ENCODE peak calls at places on chromosomes 7 and 10, in six cellular contexts. I is activated CD8-positive, alpha-beta memory T cell treated with anti-CD3 and anti-CD28 coated beads for 24 hours; T is IMR-90; V is colonic mucosa; M is fibroblast of pulmonary artery; A is LHCN-M2. S is an unnamed sample.

GRCh38 chr10:2883238-2883637 is 184.1 kb upstream of the PFKP start:
- DNase-seq in V (no peak), M (no peak), A (no peak), T (no peak), I (no peak), S (no peak)

GRCh38 chr10:15794569-15794968 is 65.7 kb downstream of the MINDY3 start:
- DNase-seq in M (no peak), A (no peak), I (no peak), T (no peak), V (no peak), S (no peak)

GRCh38 chr7:22124906-22125305 is 179.2 kb upstream of the CDCA7L start:
- DNase-seq in V (no peak), I (no peak), M (no peak), A (no peak), T (no peak), S (no peak)

GRCh38 chr7:134694767-134695166 is 48.1 kb downstream of the BPGM start:
- DNase-seq in M (no peak), I (no peak), A (no peak), T (no peak), V (no peak), S (no peak)

GRCh38 chr7:47516985-47517590 is 64.8 kb downstream of the TNS3 start:
- DNase-seq in A (no peak), I (no peak), T (no peak), M (no peak), V (peak), S (no peak)

GRCh38 chr7:139674752-139675126 is 103.1 kb downstream of the HIPK2 start:
- DNase-seq in V (no peak), M (no peak), A (no peak), I (no peak), T (no peak), S (no peak)

GRCh38 chr7:24820730-24821044 is 63.4 kb upstream of the GSDME start:
- DNase-seq in I (no peak), M (peak), V (no peak), A (peak), T (no peak), S (peak)

GRCh38 chr7:155369-156000 is 36.9 kb upstream of the FAM20C start:
- DNase-seq in T (peak), M (no peak), A (peak), I (no peak), V (no peak), S (peak)

GRCh38 chr7:18693401-18693800 is 197.9 kb downstream of the HDAC9 start:
- DNase-seq in V (no peak), T (peak), I (no peak), M (peak), A (peak), S (peak)

GRCh38 chr7:106252568-106252967 is 32.2 kb downstream of the NAMPT start:
- DNase-seq in A (no peak), T (no peak), V (no peak), I (no peak), M (no peak), S (no peak)

GRCh38 chr10:28906934-28907333 is 229.6 kb downstream of the BAMBI start:
- DNase-seq in I (no peak), A (peak), V (no peak), T (peak), M (peak), S (peak)

GRCh38 chr7:69739182-69739581 is 140.9 kb downstream of the AUTS2 start:
- DNase-seq in T (no peak), M (no peak), V (no peak), I (no peak), A (no peak), S (no peak)

GRCh38 chr10:74039561-74040145 is 41.7 kb downstream of the VCL start:
- DNase-seq in A (peak), I (no peak), T (peak), M (peak), V (no peak), S (peak)

GRCh38 chr10:56585447-56586171 is 224.6 kb upstream of the ZWINT start:
- DNase-seq in V (no peak), M (no peak), A (no peak), T (no peak), I (no peak), S (no peak)

GRCh38 chr10:77899080-77899477 is 27.5 kb downstream of the DLG5 start:
- DNase-seq in A (peak), V (peak), T (peak), I (no peak), M (peak), S (peak)

GRCh38 chr7:31696270-31696669 is 9.3 kb downstream of the PPP1R17 start:
- DNase-seq in A (no peak), M (no peak), V (no peak), T (no peak), I (no peak), S (no peak)

GRCh38 chr7:98745722-98746318 is 124.0 kb downstream of the TMEM130 start:
- DNase-seq in T (peak), A (peak), M (peak), V (peak), I (peak), S (peak)

GRCh38 chr7:17176633-17177032 is 121.8 kb upstream of the AHR start:
- DNase-seq in I (no peak), A (no peak), M (no peak), V (no peak), T (no peak), S (no peak)